ENCODE peak calls at places on chromosomes 5 and 9, in seven cellular contexts. One of them, this sample, is unnamed.

GRCh38 chr5:171622010-171622409 is 163.6 kb upstream of the SMIM23 start:
- DNase-seq in K562: no peak
- DNase-seq in HCT116: no peak
- DNase-seq in H1: no peak
- DNase-seq in HepG2: no peak
- DNase-seq in GM12878: no peak
- DNase-seq in SK-N-SH: peak; percentile 57
- DNase-seq in this sample: peak; percentile 52

GRCh38 chr9:77177894-77178794 is 810 bp downstream of the VPS13A start:
- DNase-seq in K562: peak; percentile 49
- DNase-seq in GM12878: no peak
- DNase-seq in HCT116: no peak
- DNase-seq in HepG2: peak; percentile 9
- DNase-seq in SK-N-SH: peak; percentile 61
- DNase-seq in H1: peak; percentile 69
- DNase-seq in this sample: peak; percentile 20

GRCh38 chr9:20252778-20253177 is 369.5 kb downstream of the MLLT3 start:
- DNase-seq in H1: no peak
- DNase-seq in HepG2: no peak
- DNase-seq in K562: no peak
- DNase-seq in GM12878: no peak
- DNase-seq in HCT116: no peak
- DNase-seq in SK-N-SH: no peak
- DNase-seq in this sample: no peak

GRCh38 chr9:136244116-136244775 is 1.4 kb downstream of the QSOX2 start:
- DNase-seq in SK-N-SH: no peak
- DNase-seq in GM12878: peak; percentile 76
- DNase-seq in H1: no peak
- DNase-seq in HCT116: no peak
- DNase-seq in HepG2: peak; percentile 84
- DNase-seq in K562: peak; percentile 35
- DNase-seq in this sample: no peak

GRCh38 chr5:53343187-53343586 is 137.2 kb upstream of the FST start:
- DNase-seq in HepG2: no peak
- DNase-seq in SK-N-SH: no peak
- DNase-seq in H1: no peak
- DNase-seq in GM12878: no peak
- DNase-seq in K562: no peak
- DNase-seq in HCT116: no peak
- DNase-seq in this sample: no peak

GRCh38 chr5:116035123-116035522 is 2.9 kb downstream of the ARL14EPL start:
- DNase-seq in SK-N-SH: no peak
- DNase-seq in H1: no peak
- DNase-seq in HepG2: no peak
- DNase-seq in GM12878: no peak
- DNase-seq in K562: no peak
- DNase-seq in HCT116: no peak
- DNase-seq in this sample: no peak

GRCh38 chr9:95341262-95342011 is 23.9 kb upstream of the FANCC start:
- DNase-seq in K562: peak; percentile 39
- DNase-seq in SK-N-SH: no peak
- DNase-seq in HepG2: no peak
- DNase-seq in GM12878: no peak
- DNase-seq in HCT116: no peak
- DNase-seq in H1: no peak
- DNase-seq in this sample: no peak

GRCh38 chr9:83238871-83239624 is 176.1 kb upstream of the RASEF start:
- DNase-seq in GM12878: no peak
- DNase-seq in HepG2: peak; percentile 25
- DNase-seq in SK-N-SH: no peak
- DNase-seq in K562: no peak
- DNase-seq in HCT116: no peak
- DNase-seq in H1: no peak
- DNase-seq in this sample: peak; percentile 12

GRCh38 chr5:53338971-53339370 is 141.5 kb upstream of the FST start:
- DNase-seq in SK-N-SH: no peak
- DNase-seq in HCT116: no peak
- DNase-seq in K562: no peak
- DNase-seq in HepG2: no peak
- DNase-seq in GM12878: no peak
- DNase-seq in H1: no peak
- DNase-seq in this sample: peak; percentile 62

GRCh38 chr5:171431251-171431777 is 11.9 kb downstream of the FGF18 start:
- DNase-seq in SK-N-SH: no peak
- DNase-seq in HepG2: no peak
- DNase-seq in H1: no peak
- DNase-seq in K562: no peak
- DNase-seq in HCT116: no peak
- DNase-seq in GM12878: no peak
- DNase-seq in this sample: no peak

GRCh38 chr9:128342971-128343680 is 2.8 kb downstream of the SLC27A4 start:
- DNase-seq in K562: no peak
- DNase-seq in HepG2: no peak
- DNase-seq in H1: no peak
- DNase-seq in SK-N-SH: no peak
- DNase-seq in HCT116: no peak
- DNase-seq in GM12878: no peak
- DNase-seq in this sample: no peak

GRCh38 chr5:151751593-151751992 is 6.8 kb downstream of the ATOX1 start:
- DNase-seq in K562: no peak
- DNase-seq in H1: no peak
- DNase-seq in GM12878: no peak
- DNase-seq in HCT116: no peak
- DNase-seq in SK-N-SH: no peak
- DNase-seq in HepG2: no peak
- DNase-seq in this sample: no peak

GRCh38 chr5:112681481-112681908 is 56.2 kb upstream of the APC start:
- DNase-seq in HCT116: no peak
- DNase-seq in H1: no peak
- DNase-seq in GM12878: peak; percentile 55
- DNase-seq in K562: no peak
- DNase-seq in HepG2: no peak
- DNase-seq in SK-N-SH: no peak
- DNase-seq in this sample: no peak

DNA sequence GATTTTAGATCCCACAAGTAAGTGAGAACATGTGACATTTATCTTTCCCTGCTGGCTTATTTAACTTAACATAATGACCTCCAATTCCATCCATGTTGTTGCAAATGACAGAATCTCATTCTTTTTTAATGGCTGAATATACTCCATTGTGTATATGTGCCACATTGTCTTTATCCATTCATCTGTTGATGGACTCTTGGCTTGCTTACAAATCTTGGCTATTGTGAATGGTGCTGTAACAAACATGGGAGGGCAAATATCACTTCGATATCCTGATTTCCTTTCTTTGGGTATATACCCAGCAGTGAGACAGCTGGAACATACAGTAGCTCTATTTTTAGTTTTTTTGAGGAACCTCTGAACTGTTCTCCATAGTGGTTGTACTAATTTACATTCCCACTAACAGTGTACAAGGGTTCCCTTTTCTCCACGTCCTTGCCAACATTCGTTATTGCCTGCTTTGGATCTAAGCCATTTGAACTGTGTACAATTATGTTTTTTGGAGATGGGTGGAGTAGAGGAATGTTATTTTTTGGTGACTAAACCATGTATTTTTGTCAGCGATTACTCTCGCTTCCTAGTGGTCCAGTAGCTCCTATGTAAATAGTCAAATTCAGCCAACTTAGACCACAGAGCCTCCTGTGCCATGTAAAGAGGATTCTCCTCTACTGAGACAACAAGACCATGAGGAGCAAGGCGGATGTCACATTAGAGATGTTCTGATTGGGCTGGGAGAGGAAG is 60.6 kb downstream of the TNFSF15 start:
- DNase-seq in HCT116: no peak
- DNase-seq in K562: no peak
- DNase-seq in GM12878: no peak
- DNase-seq in SK-N-SH: no peak
- DNase-seq in HepG2: no peak
- DNase-seq in H1: no peak
- DNase-seq in this sample: no peak
- TF ChIP-seq JUND in HCT116: no peak
- TF ChIP-seq JUND in K562: no peak
- TF ChIP-seq JUND in GM12878: no peak
- TF ChIP-seq JUND in SK-N-SH: no peak
- TF ChIP-seq JUND in HepG2: no peak
- TF ChIP-seq JUND in H1: no peak
- TF ChIP-seq JUND in this sample: no peak

DNA sequence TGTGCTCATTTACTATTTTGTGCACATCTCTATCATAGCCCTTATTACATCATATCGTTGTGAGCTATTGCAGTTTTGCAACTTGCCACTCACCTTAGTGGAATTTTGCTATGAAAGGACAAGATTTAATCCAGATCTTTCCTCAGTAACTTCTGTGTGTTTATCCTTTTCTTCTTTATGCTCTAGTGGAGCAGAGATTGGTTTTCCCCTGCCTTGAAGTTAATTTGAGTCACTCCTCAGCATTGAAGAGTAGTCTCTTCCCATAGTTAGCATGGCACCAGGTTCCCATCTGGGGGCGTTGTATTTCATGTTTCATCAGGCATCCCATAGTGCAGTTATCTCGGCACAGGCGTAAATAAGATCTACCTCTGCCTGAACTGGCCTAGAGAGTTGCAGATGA is 510.4 kb downstream of the PSAT1 start:
- DNase-seq in GM12878: no peak
- DNase-seq in HepG2: no peak
- DNase-seq in HCT116: no peak
- DNase-seq in K562: no peak
- DNase-seq in H1: no peak
- DNase-seq in SK-N-SH: no peak
- DNase-seq in this sample: no peak
- TF ChIP-seq JUND in GM12878: no peak
- TF ChIP-seq JUND in HepG2: no peak
- TF ChIP-seq JUND in HCT116: no peak
- TF ChIP-seq JUND in K562: no peak
- TF ChIP-seq JUND in H1: no peak
- TF ChIP-seq JUND in SK-N-SH: no peak
- TF ChIP-seq JUND in this sample: no peak

DNA sequence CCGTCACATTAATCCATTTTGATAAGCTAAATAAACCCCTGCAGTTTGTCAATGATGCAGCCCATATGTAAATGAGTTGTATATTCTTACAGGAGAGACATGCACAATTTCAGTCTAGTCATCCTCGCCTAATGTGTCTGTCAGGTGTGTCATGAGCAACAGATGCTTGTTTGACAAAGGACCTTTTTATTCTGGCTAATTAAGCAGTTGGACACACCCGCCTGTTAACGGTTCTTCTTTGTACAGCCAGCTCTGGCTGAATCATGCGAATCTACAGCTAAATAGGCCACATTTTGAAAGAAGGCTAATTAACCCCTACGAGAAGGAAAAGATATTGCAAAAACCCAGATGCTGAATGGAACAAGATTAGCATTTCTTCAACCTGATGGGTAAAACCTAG is 124.2 kb downstream of the RFX3 start:
- DNase-seq in HCT116: peak; percentile 31
- DNase-seq in H1: no peak
- DNase-seq in SK-N-SH: no peak
- DNase-seq in HepG2: no peak
- DNase-seq in GM12878: no peak
- DNase-seq in K562: no peak
- DNase-seq in this sample: no peak
- TF ChIP-seq JUND in HCT116: no peak
- TF ChIP-seq JUND in H1: no peak
- TF ChIP-seq JUND in SK-N-SH: no peak
- TF ChIP-seq JUND in HepG2: no peak
- TF ChIP-seq JUND in GM12878: no peak
- TF ChIP-seq JUND in K562: no peak
- TF ChIP-seq JUND in this sample: no peak

DNA sequence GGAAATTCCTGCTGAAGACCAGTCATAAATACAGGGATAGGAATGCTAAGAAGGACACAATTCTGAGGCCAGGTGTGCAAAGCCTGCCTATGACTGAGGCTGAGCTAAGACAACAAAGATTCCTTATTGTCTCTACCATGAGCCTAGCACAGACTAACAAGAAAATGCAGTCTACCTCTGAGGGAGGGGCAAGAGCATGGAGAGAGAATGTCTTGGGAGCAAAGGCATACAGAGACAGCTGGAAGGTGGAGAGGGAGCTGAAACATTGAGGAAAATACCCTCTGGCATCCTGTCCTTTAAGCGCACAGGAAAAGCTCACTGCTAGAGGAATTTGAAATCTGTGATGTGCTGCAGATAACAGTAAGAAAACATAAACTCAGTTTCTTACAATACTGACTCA is 8.8 kb upstream of the C9orf40 start:
- DNase-seq in GM12878: no peak
- DNase-seq in SK-N-SH: no peak
- DNase-seq in HepG2: no peak
- DNase-seq in K562: no peak
- DNase-seq in H1: no peak
- DNase-seq in HCT116: no peak
- DNase-seq in this sample: peak; percentile 9
- TF ChIP-seq JUND in GM12878: no peak
- TF ChIP-seq JUND in SK-N-SH: no peak
- TF ChIP-seq JUND in HepG2: no peak
- TF ChIP-seq JUND in K562: no peak
- TF ChIP-seq JUND in H1: no peak
- TF ChIP-seq JUND in HCT116: no peak
- TF ChIP-seq JUND in this sample: no peak